ENCODE peak calls at places on chromosomes 1 and 21, in eight cellular contexts. D, M, G, P, I, J, S and X are unnamed samples.

GRCh38 chr1:21216835-21217811 is 40.4 kb upstream of the EIF4G3 start:
- DNase-seq in P (peak; percentile 40), S (peak; percentile 68), I (peak; percentile 65), G (peak; percentile 45), D (peak; percentile 5), J (peak; percentile 88), M (no peak), X (peak; percentile 23)

GRCh38 chr1:86380257-86380861 is 15.8 kb downstream of the ODF2L start:
- DNase-seq in J (no peak), S (no peak), D (peak; percentile 74), I (peak; percentile 73), P (peak; percentile 42), M (no peak), G (peak; percentile 93), X (no peak)

GRCh38 chr1:240811261-240811660 is 199.3 kb upstream of the GREM2 start:
- DNase-seq in G (no peak), D (no peak), P (no peak), I (no peak), M (no peak), J (no peak), S (no peak), X (no peak)

GRCh38 chr1:99850458-99850974 is 355 bp downstream of the AGL start:
- DNase-seq in G (no peak), D (no peak), M (peak; percentile 66), I (no peak), J (no peak), S (no peak), P (no peak), X (no peak)

GRCh38 chr1:205466612-205467236 is 10.9 kb upstream of the BLACAT1 start:
- DNase-seq in J (no peak), S (no peak), P (no peak), D (no peak), I (no peak), M (no peak), G (no peak), X (no peak)

GRCh38 chr1:42035205-42035829 is 116.6 kb upstream of the HIVEP3 start:
- DNase-seq in M (peak; percentile 86), S (peak; percentile 51), P (peak; percentile 59), J (peak; percentile 85), G (peak; percentile 47), I (peak; percentile 13), D (no peak), X (peak; percentile 73)

GRCh38 chr1:88140325-88140724 is 543.7 kb upstream of the PKN2 start:
- DNase-seq in G (no peak), I (no peak), S (no peak), J (no peak), M (no peak), D (no peak), P (no peak), X (no peak)

GRCh38 chr1:226063362-226064167 is 1.0 kb downstream of the H3-3A start:
- DNase-seq in I (peak; percentile 69), D (no peak), J (peak; percentile 58), G (peak; percentile 49), M (peak; percentile 44), P (peak; percentile 26), S (peak; percentile 46), X (peak; percentile 57)

GRCh38 chr1:67405473-67406245 is 24.5 kb downstream of the SERBP1 start:
- DNase-seq in S (no peak), M (no peak), P (no peak), D (no peak), J (no peak), I (no peak), G (no peak), X (no peak)

GRCh38 chr1:228062085-228062791 is 20.3 kb upstream of the ARF1 start:
- DNase-seq in D (no peak), P (no peak), J (peak; percentile 43), G (no peak), S (no peak), I (no peak), M (no peak), X (no peak)

GRCh38 chr1:9359898-9360297 is 67.2 kb downstream of the SPSB1 start:
- DNase-seq in J (no peak), I (no peak), D (no peak), G (no peak), P (no peak), M (no peak), S (no peak), X (no peak)

GRCh38 chr1:12204140-12204539 is 25.7 kb upstream of the VPS13D start:
- DNase-seq in M (no peak), J (no peak), D (no peak), S (no peak), I (no peak), G (no peak), P (no peak), X (no peak)

GRCh38 chr1:232174306-232174705 is 455.6 kb downstream of the SIPA1L2 start:
- DNase-seq in D (no peak), M (no peak), P (no peak), J (no peak), I (no peak), S (no peak), G (no peak), X (no peak)

GRCh38 chr21:28442624-28443023 is 550.1 kb downstream of the LTN1 start:
- DNase-seq in P (peak; percentile 26), I (peak; percentile 35), M (no peak), G (peak; percentile 85), J (no peak), D (no peak), S (no peak), X (no peak)